ENCODE peak calls at places on chromosomes 7 and 10, in seven cellular contexts. H is breast epithelium, Y is HCT116, Z is prostate gland, L is sigmoid colon, X is stomach, Q is suprapubic skin. M is an unnamed sample.

GRCh38 chr10:132076578-132077081 is 10.9 kb downstream of the JAKMIP3 start:
- DNase-seq in Y (no peak), L (no peak), X (no peak), Q (peak), H (no peak), Z (no peak), M (no peak)

GRCh38 chr7:96304573-96304972 is 17.3 kb downstream of the SLC25A13 start:
- DNase-seq in H (no peak), Q (no peak), Z (no peak), Y (no peak), X (no peak), L (no peak), M (no peak)

GRCh38 chr7:138359891-138360582 is 100.0 kb upstream of the TRIM24 start:
- DNase-seq in H (no peak), Q (no peak), L (no peak), Z (no peak), X (no peak), Y (no peak), M (no peak)

GRCh38 chr7:124085168-124085567 is 52.3 kb upstream of the TMEM229A start:
- DNase-seq in L (no peak), X (peak), Y (no peak), Z (peak), Q (no peak), H (no peak), M (no peak)

GRCh38 chr7:66683770-66684123 is 55.1 kb downstream of the KCTD7 start:
- DNase-seq in L (peak), X (no peak), H (no peak), Q (peak), Y (no peak), Z (no peak), M (peak)

GRCh38 chr10:131609176-131609575 is 291.6 kb upstream of the PPP2R2D start:
- DNase-seq in H (no peak), Z (no peak), Y (no peak), X (no peak), L (no peak), Q (no peak), M (no peak)

GRCh38 chr10:27330074-27330473 is 89.5 kb upstream of the ACBD5 start:
- DNase-seq in H (no peak), Z (no peak), Q (no peak), X (no peak), Y (no peak), L (no peak), M (no peak)

GRCh38 chr10:79904671-79905321 is 44.1 kb downstream of the SFTPD start:
- DNase-seq in Z (peak), X (peak), Y (peak), L (peak), H (no peak), Q (peak), M (peak)

GRCh38 chr10:98898987-98899386 is 336.7 kb downstream of the HPSE2 start:
- DNase-seq in L (no peak), X (no peak), Z (no peak), H (no peak), Y (no peak), Q (no peak), M (no peak)

GRCh38 chr10:33258951-33259350 is 75.5 kb downstream of the NRP1 start:
- DNase-seq in Q (no peak), L (no peak), H (no peak), Z (no peak), Y (no peak), X (no peak), M (no peak)

GRCh38 chr10:114283091-114283490 is 44.0 kb downstream of the VWA2 start:
- DNase-seq in Q (peak), L (no peak), X (no peak), Y (no peak), H (peak), Z (no peak), M (peak)

GRCh38 chr7:43041105-43041504 is 71.3 kb upstream of the HECW1 start:
- DNase-seq in Q (no peak), L (no peak), X (no peak), H (no peak), Y (no peak), Z (no peak), M (no peak)

GRCh38 chr7:83528925-83529423 is 120.0 kb downstream of the SEMA3E start:
- DNase-seq in Q (no peak), H (no peak), X (no peak), Y (no peak), Z (no peak), L (no peak), M (no peak)

GRCh38 chr7:108630002-108630401 is 60.3 kb downstream of the DNAJB9 start:
- DNase-seq in H (no peak), Q (no peak), Z (no peak), L (no peak), Y (no peak), X (no peak), M (no peak)

GRCh38 chr10:75910032-75910431 is 478.6 kb downstream of the LRMDA start:
- DNase-seq in Q (no peak), Y (no peak), L (no peak), H (no peak), Z (no peak), X (no peak), M (no peak)

GRCh38 chr10:132469197-132469942 is 68.2 kb upstream of the INPP5A start:
- DNase-seq in H (no peak), X (no peak), Z (no peak), Y (no peak), L (no peak), Q (peak), M (peak)

GRCh38 chr10:97821308-97822038 is 28.2 kb upstream of the GOLGA7B start:
- DNase-seq in L (no peak), X (no peak), H (no peak), Z (no peak), Q (no peak), Y (no peak), M (peak)

GRCh38 chr7:92655346-92655884 is 65.2 kb upstream of the FAM133B start:
- DNase-seq in Y (no peak), Z (no peak), X (no peak), Q (no peak), H (no peak), L (no peak), M (no peak)

GRCh38 chr10:126804396-126804795 is 100.8 kb upstream of the DOCK1 start:
- DNase-seq in L (no peak), Y (no peak), Q (no peak), X (no peak), Z (no peak), H (no peak), M (no peak)

GRCh38 chr10:97590082-97590747 is 694 bp downstream of the C10orf62 start:
- DNase-seq in X (no peak), L (no peak), Q (no peak), Z (no peak), Y (no peak), H (no peak), M (no peak)

GRCh38 chr10:34125702-34126101 is 689.4 kb downstream of the PARD3 start:
- DNase-seq in Y (no peak), X (no peak), Z (no peak), Q (no peak), H (no peak), L (no peak), M (no peak)

GRCh38 chr7:48887500-48887899 is 36.8 kb upstream of the CDC14C start:
- DNase-seq in L (no peak), Q (no peak), H (no peak), Z (no peak), Y (no peak), X (no peak), M (no peak)
- TF ChIP-seq POLR2AphosphoS5 in L (no peak), Q (no peak), H (no peak), Z (no peak), Y (no peak), X (no peak), M (no peak)

GRCh38 chr7:130875901-130876300 is 141.9 kb upstream of the KLF14 start:
- DNase-seq in Y (no peak), H (no peak), Z (no peak), L (no peak), X (no peak), Q (no peak), M (no peak)
- TF ChIP-seq POLR2A in Y (no peak), H (no peak), Z (no peak), L (no peak), X (no peak), Q (no peak), M (no peak)

GRCh38 chr7:77348371-77348813 is 67.8 kb downstream of the GSAP start:
- DNase-seq in Q (no peak), X (peak), L (peak), Y (no peak), H (no peak), Z (no peak), M (no peak)
- TF ChIP-seq POLR2AphosphoS5 in Q (no peak), X (peak), L (peak), Y (no peak), H (no peak), Z (no peak), M (no peak)

DNA sequence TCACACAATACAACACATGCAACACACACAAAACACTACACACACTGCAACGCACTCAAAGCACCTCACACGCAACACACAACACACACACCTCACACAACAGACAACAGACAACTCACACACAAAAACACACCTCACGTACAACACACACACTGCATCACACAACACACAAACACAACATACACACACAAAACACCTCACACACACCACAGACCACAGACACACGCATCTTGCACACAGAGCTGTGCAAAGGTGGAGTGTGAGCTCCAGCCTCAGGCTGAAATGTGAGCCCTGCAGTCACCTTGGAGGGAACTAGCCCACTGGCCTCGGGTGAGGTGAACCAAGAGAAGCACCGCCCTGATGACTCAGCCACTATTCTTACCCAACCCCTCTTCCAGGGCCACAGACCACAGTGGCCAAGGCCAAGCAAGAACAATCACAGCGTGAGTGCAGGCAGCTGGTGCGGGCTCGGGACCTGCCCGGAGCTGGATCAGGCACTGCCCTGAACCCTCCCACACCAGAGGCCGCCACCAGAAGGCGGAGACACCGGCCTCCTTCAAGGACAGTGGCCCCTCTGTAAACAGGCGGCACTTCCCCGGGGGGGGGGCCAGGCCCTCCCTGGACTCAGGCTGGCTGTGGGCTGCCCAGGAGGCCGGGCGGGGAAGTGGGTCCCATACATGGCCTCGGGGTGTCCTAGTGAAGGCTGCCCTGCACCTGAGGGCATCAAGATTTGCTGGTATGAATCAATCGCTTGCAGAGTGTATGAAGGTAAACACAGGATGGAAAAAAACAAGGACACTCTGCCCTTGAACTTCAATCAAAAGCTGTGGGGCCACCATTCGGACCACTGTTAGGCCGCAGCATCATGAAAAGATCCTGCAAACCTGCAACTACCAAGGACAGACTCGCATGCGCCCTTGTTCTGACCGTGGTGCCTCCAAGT is 106.7 kb downstream of the TNS3 start:
- DNase-seq in X (peak), L (peak), Y (peak), H (peak), Q (peak), Z (peak), M (peak)
- TF ChIP-seq POLR2A in X (no peak), L (peak), Y (peak), H (no peak), Q (no peak), Z (peak), M (peak)

DNA sequence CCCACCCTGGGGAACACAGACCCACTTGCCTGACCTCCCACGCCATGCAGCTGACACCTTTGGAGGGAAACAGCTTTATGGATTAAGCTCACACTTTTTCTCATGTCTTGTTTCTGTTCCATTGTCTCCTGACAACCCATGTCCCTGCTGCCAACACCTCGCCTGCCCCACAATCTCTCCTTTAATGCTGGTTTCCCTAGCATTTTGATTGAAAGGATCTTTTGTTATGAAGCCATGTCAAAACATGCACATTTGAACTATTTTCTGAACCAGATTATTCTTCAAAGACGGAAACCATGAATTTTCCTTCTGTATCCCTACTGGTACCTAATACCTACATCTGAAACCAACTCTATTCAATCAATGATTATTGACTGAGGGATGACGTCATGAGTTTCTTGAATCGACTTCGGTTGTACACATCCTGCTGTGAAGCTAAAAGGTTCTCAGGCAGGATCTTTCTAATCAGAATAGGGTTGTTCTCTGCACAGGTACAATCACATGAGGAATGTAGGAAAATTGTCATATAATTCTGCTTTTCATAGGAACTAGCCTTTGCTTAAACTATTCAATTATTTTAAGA is 106.2 kb upstream of the NEBL start:
- DNase-seq in Q (no peak), Y (no peak), Z (no peak), H (no peak), L (no peak), X (no peak), M (no peak)
- TF ChIP-seq POLR2AphosphoS5 in Q (no peak), Y (no peak), Z (no peak), H (no peak), L (no peak), X (no peak), M (no peak)

GRCh38 chr10:88898727-88899126 is 18.7 kb downstream of the STAMBPL1 start:
- DNase-seq in X (no peak), L (no peak), Z (no peak), Y (no peak), H (no peak), Q (no peak), M (no peak)
- TF ChIP-seq POLR2A in X (no peak), L (no peak), Z (no peak), Y (no peak), H (no peak), Q (no peak), M (no peak)

DNA sequence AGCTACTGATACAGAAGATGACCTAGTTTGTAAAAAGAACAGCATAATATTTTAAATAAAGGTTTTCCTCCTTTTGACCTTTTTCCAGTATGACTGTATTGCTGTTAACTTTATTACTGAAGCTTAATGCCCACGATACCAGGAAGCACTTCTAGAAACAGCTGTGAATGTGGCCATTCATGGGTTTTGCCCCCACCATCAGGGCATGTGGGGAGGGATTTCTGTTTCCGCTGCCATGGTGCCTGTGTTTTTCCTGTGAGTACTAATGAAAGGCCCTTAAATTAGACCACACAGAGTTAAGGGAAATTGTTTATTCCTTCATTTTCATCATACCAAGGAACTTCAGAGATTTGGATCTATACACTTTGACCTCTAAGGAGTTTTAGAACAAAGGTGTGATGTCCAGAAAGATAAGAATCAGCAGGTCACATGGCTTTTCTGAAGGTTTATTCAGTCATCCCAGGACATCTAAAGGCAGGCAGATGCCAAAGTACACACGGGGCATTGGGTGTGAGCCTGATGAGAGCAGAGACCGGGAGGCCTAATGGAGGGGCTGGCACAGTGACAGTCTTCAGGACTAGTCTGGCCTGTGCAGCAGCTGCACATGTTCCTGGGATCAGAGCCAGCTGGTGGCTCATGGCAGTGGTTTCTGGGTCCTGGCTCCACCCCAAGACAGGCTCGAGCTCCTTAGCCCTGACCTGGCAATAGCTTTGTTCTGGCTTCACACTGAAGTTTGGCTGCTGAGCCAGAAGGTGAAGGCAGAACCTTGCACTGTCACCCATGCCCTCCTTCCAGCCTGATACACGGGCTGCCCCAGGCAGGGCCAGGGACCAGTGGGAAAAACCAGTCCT is 190.9 kb downstream of the REEP3 start:
- DNase-seq in X (peak), H (peak), Y (peak), L (peak), Q (peak), Z (peak), M (no peak)
- TF ChIP-seq POLR2AphosphoS5 in X (peak), H (peak), Y (peak), L (peak), Q (no peak), Z (peak), M (peak)

GRCh38 chr7:158704524-158705233 is at the start of gene NCAPG2:
- DNase-seq in X (peak), L (peak), Y (peak), H (peak), Z (peak), Q (peak), M (peak)
- TF ChIP-seq POLR2A in X (no peak), L (peak), Y (peak), H (peak), Z (peak), Q (no peak), M (peak)

GRCh38 chr10:103273026-103273425 is 3.9 kb upstream of the INA start:
- DNase-seq in L (no peak), Q (peak), X (no peak), Y (peak), Z (no peak), H (no peak), M (no peak)
- TF ChIP-seq POLR2AphosphoS5 in L (no peak), Q (no peak), X (no peak), Y (peak), Z (no peak), H (no peak), M (no peak)

GRCh38 chr10:94617389-94617944 is 66.1 kb upstream of the CYP2C18 start:
- DNase-seq in Y (no peak), Z (no peak), L (no peak), X (no peak), Q (no peak), H (no peak), M (no peak)

DNA sequence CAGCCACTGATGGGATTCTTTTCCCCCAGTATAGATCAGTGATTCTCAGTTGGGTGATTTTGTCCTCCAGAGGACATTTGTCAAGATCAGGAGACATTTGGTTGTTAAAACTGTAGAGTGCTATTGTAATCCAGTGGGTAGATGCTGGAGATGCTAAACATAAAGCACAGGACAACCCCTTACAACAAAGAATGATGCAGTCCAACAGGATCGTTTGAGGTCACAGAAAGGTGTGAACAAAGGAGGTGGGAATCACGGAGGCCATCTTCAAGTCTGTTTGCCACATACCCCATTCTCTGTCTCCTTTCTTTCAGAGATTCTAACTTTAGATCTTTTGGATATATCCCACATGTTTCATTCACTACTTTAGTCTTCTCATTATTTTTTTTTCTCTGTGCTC is 69.0 kb downstream of the HELLS start:
- DNase-seq in Z (no peak), Y (no peak), L (no peak), H (no peak), X (no peak), Q (no peak), M (no peak)
- TF ChIP-seq POLR2A in Z (no peak), Y (no peak), L (no peak), H (no peak), X (no peak), Q (no peak), M (no peak)